ENCODE peak calls at places on chromosomes 11 and 22, in five cellular contexts. N is GM12864, S is MCF 10A, R is Calu3, J is IMR-90. W is an unnamed sample.

GRCh38 chr22:26416670-26417270 is 12.3 kb upstream of the ASPHD2 start:
- DNase-seq in N (no peak), J (peak), R (peak), S (peak), W (no peak)

GRCh38 chr11:134759855-134760254 is 347.8 kb upstream of the B3GAT1 start:
- DNase-seq in R (no peak), J (no peak), S (no peak), N (no peak), W (no peak)

GRCh38 chr22:44711236-44711560 is 9.2 kb downstream of the PRR5 start:
- DNase-seq in N (no peak), R (no peak), J (no peak), S (no peak), W (no peak)

GRCh38 chr11:97460091-97460490 is 1070.3 kb downstream of the JRKL start:
- DNase-seq in R (no peak), N (no peak), S (no peak), J (no peak), W (no peak)

GRCh38 chr22:35092146-35092805 is 26.3 kb downstream of the ISX start:
- DNase-seq in J (no peak), R (no peak), N (no peak), S (no peak), W (no peak)

GRCh38 chr11:45677811-45678515 is 12.5 kb upstream of the CHST1 start:
- DNase-seq in N (no peak), S (no peak), R (no peak), J (no peak), W (no peak)

GRCh38 chr11:13315517-13316432 is 38.2 kb downstream of the BMAL1 start:
- DNase-seq in R (no peak), S (no peak), J (no peak), N (no peak), W (no peak)

GRCh38 chr11:74453373-74453975 is 13.9 kb downstream of the KCNE3 start:
- DNase-seq in R (peak), J (peak), S (peak), N (peak), W (peak)

GRCh38 chr11:6925636-6926207 is 504 bp upstream of the ZNF215 start:
- DNase-seq in N (no peak), J (peak), S (peak), R (no peak), W (no peak)

GRCh38 chr22:21951931-21952465 is 650 bp downstream of the PPM1F start:
- DNase-seq in R (peak), S (peak), J (peak), N (no peak), W (peak)

GRCh38 chr11:122140535-122140934 is 24.5 kb upstream of the BLID start:
- DNase-seq in N (no peak), S (peak), R (no peak), J (peak), W (no peak)

GRCh38 chr11:75557649-75558494 is 4.2 kb upstream of the SERPINH1 start:
- DNase-seq in S (peak), J (peak), R (no peak), N (no peak), W (no peak)

GRCh38 chr11:60710482-60710881 is 11.1 kb downstream of the MS4A8 start:
- DNase-seq in N (no peak), R (no peak), J (no peak), S (peak), W (no peak)

GRCh38 chr22:49847751-49848689 is 5.6 kb upstream of the ZBED4 start:
- DNase-seq in J (no peak), S (no peak), R (no peak), N (no peak), W (no peak)

GRCh38 chr22:47808886-47809620 is 1046.6 kb downstream of the TBC1D22A start:
- DNase-seq in J (no peak), S (no peak), R (no peak), N (no peak), W (no peak)

GRCh38 chr11:44624761-44625221 is 59.3 kb downstream of the CD82 start:
- DNase-seq in R (no peak), S (no peak), N (no peak), J (no peak), W (no peak)

GRCh38 chr11:57480409-57481137 is 20.2 kb downstream of the RTN4RL2 start:
- DNase-seq in R (peak), J (peak), S (peak), N (no peak), W (peak)

GRCh38 chr22:20783844-20784723 is 10.2 kb downstream of the SERPIND1 start:
- DNase-seq in N (peak), S (peak), J (peak), R (peak), W (no peak)

GRCh38 chr11:1876361-1877063 is 15.2 kb downstream of the PRR33 start:
- DNase-seq in N (no peak), J (no peak), R (peak), S (peak), W (no peak)

GRCh38 chr11:38476808-38477565 is 1879.0 kb upstream of the RAG2 start:
- DNase-seq in R (no peak), J (no peak), S (no peak), N (no peak), W (no peak)

GRCh38 chr22:32531228-32531627 is 56.6 kb downstream of the FBXO7 start:
- DNase-seq in J (no peak), R (no peak), N (no peak), S (no peak), W (no peak)

DNA sequence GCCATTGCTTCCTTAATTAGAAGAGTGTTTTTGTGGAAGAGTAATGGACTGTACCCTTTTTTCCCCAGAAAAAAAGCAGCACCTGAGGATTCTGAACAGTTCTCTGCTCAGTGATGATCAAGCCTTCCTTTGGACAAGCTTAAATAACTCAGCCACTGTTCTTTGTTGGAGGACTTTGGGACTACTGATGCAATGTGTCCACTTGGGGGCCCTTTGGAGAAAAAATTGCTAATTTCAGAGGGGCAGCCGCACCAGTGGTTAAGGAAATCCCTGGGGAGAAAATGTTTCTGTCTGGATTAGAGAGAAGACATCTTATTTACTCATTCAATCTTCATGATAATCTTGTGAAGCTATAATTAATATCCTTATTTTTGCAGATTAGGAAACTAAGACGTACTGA is 5.3 kb upstream of the KMT2A start:
- DNase-seq in R (no peak), N (no peak), J (no peak), S (no peak), W (no peak)
- TF ChIP-seq CTCF in R (no peak), N (no peak), J (no peak), S (no peak), W (no peak)

GRCh38 chr11:65558785-65559509 is 788 bp upstream of the LTBP3 start:
- DNase-seq in N (no peak), J (peak), S (peak), R (no peak), W (no peak)
- TF ChIP-seq CTCF in N (no peak), J (peak), S (no peak), R (no peak), W (no peak)

GRCh38 chr11:27524155-27524554 is 17.6 kb upstream of the LIN7C start:
- DNase-seq in J (peak), R (no peak), S (peak), N (no peak), W (no peak)
- TF ChIP-seq CTCF in J (peak), R (no peak), S (no peak), N (peak), W (no peak)

GRCh38 chr11:65911682-65912568 is 6.9 kb downstream of the C11orf68 start:
- DNase-seq in N (no peak), R (peak), J (peak), S (peak), W (no peak)
- TF ChIP-seq CTCF in N (peak), R (no peak), J (peak), S (peak), W (no peak)

DNA sequence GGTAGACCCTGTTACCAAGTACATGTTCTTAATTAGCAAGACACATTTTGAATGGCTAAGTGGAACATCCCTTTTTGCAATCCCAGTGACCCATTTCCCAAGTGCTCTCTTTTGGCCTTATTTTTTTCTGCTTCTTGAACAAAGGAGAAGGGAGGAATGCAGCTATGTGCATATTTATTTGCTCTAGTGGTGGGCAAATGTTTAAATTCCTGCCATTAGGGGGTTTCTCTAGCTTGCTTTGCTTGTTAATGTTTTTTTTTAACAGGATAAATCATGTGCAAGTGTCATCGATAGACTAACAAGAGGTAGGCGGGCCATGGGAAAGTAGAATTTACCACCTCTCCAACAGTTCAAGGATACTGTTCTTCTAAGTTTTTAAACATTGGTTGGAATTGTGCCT is 135.6 kb downstream of the COMMD9 start:
- DNase-seq in S (no peak), J (peak), N (no peak), R (no peak), W (no peak)
- TF ChIP-seq CTCF in S (no peak), J (no peak), N (no peak), R (no peak), W (no peak)

GRCh38 chr11:36278531-36279245 is 10.5 kb downstream of the COMMD9 start:
- DNase-seq in N (no peak), J (peak), R (no peak), S (no peak), W (no peak)
- TF ChIP-seq CTCF in N (no peak), J (no peak), R (no peak), S (no peak), W (no peak)

DNA sequence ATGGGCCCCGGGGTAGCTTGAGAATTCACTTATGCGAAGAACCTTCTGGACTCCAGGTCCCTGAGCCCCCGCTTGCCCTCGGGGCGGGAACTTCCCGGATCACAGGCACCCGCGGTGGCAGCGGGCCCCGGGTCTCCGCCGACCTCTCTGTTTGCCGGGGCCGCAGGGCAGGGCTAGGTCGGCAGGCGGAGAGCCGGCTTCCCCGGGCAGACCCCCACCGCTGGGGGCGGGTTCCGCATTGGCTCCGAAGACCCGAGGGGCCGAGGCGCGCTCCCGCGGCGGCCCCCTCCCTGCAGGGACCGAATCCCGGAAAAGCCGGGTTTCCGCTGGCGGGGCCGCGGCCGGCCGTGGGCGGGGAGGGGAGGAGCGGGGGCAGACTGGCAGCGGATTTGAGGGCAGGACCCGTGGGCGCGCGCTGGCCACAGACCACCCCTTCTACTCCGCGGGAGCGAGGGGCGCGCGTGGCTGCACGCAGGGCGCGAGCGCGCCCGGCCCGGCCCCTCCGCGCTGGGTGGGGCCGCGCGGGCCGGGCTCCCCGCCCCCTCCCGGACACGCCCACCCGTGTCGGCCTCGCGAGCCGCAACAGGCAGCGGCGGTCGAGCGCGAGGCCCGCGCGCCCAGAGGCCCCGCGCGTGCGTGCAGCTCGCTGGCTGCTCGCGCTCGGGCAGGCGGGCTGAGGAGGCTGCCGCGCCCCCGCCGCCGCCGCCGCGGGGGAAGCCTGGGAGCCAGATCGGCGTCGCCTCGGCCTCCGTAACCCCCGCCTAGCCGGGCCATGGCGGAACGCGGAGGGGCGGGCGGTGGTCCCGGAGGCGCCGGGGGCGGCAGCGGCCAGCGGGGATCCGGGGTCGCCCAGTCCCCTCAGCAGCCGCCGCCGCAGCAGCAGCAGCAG is at the start of gene PACS1:
- DNase-seq in S (peak), J (peak), R (peak), N (no peak), W (peak)
- TF ChIP-seq CTCF in S (no peak), J (no peak), R (no peak), N (no peak), W (no peak)

DNA sequence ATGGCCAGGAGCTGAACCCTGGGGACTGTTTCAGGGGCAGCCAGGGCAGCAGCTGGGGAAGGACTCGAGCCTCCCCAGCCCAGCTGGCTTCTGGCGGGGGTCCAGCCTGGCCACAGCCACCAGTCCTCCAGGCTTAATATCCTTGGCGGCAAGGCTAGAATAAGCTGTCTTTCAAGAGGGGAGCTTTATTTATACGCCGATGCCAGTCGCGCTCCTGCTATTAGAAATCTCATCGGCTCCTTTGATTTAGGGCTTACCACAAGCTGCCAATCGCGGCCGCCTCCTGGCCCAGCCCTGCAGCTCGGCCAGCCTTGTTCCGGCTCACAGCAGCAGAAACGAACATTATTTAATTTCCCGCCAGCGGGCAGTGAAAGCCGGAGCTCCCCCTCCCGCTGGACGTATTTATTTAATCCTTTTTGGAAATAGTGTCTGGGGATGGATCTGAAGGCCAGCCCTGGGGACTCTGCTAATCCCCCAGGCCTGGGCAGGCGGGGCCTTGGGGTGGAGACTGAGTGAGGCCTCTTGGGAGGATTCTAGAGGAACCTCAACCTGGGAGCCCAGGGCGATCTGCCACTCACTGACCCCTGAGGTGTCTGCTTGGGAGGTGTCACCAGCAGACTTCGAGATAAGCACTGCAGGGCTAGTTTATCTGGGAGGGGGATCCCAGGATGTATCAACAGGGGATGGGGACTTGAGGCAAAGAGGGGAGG is 363.1 kb downstream of the MN1 start:
- DNase-seq in J (peak), N (no peak), S (no peak), R (peak), W (no peak)
- TF ChIP-seq CTCF in J (no peak), N (no peak), S (no peak), R (no peak), W (no peak)

W was measured in natural killer cell.